ENCODE peak calls at places on chromosome 6, in six cellular contexts. One of them, this sample, is unnamed.

GRCh38 chr6:42007753-42008528 is 42.4 kb upstream of the TAF8 start:
- DNase-seq in dorsolateral prefrontal cortex: no peak
- DNase-seq in CD8-positive, alpha-beta T cell: no peak
- DNase-seq in AG04449: no peak
- DNase-seq in ascending aorta: no peak
- DNase-seq in AG10803: no peak
- DNase-seq in this sample: no peak

GRCh38 chr6:128275030-128275429 is 245.4 kb downstream of the PTPRK start:
- DNase-seq in AG10803: peak
- DNase-seq in dorsolateral prefrontal cortex: no peak
- DNase-seq in ascending aorta: no peak
- DNase-seq in CD8-positive, alpha-beta T cell: no peak
- DNase-seq in AG04449: no peak
- DNase-seq in this sample: no peak

GRCh38 chr6:117655380-117655779 is 19.9 kb upstream of the NUS1 start:
- DNase-seq in AG04449: no peak
- DNase-seq in ascending aorta: no peak
- DNase-seq in CD8-positive, alpha-beta T cell: no peak
- DNase-seq in dorsolateral prefrontal cortex: no peak
- DNase-seq in AG10803: no peak
- DNase-seq in this sample: no peak

GRCh38 chr6:3407840-3408239 is 49.0 kb downstream of the SLC22A23 start:
- DNase-seq in CD8-positive, alpha-beta T cell: no peak
- DNase-seq in ascending aorta: no peak
- DNase-seq in AG10803: no peak
- DNase-seq in AG04449: no peak
- DNase-seq in dorsolateral prefrontal cortex: no peak
- DNase-seq in this sample: no peak

GRCh38 chr6:130355572-130355971 is 10.2 kb upstream of the TMEM200A start:
- DNase-seq in AG04449: no peak
- DNase-seq in ascending aorta: no peak
- DNase-seq in dorsolateral prefrontal cortex: no peak
- DNase-seq in AG10803: no peak
- DNase-seq in CD8-positive, alpha-beta T cell: no peak
- DNase-seq in this sample: no peak

GRCh38 chr6:13754644-13755043 is 43.0 kb upstream of the RANBP9 start:
- DNase-seq in AG04449: no peak
- DNase-seq in CD8-positive, alpha-beta T cell: no peak
- DNase-seq in ascending aorta: no peak
- DNase-seq in dorsolateral prefrontal cortex: no peak
- DNase-seq in AG10803: no peak
- DNase-seq in this sample: no peak

GRCh38 chr6:81755536-81755935 is 3.1 kb upstream of the TENT5A start:
- DNase-seq in ascending aorta: no peak
- DNase-seq in CD8-positive, alpha-beta T cell: no peak
- DNase-seq in dorsolateral prefrontal cortex: no peak
- DNase-seq in AG04449: no peak
- DNase-seq in AG10803: no peak
- DNase-seq in this sample: no peak

GRCh38 chr6:141260627-141261015 is 872.1 kb upstream of the GJE1 start:
- DNase-seq in AG04449: no peak
- DNase-seq in CD8-positive, alpha-beta T cell: no peak
- DNase-seq in AG10803: no peak
- DNase-seq in dorsolateral prefrontal cortex: no peak
- DNase-seq in ascending aorta: no peak
- DNase-seq in this sample: no peak

GRCh38 chr6:56381852-56382251 is 134.5 kb upstream of the COL21A1 start:
- DNase-seq in AG10803: peak
- DNase-seq in ascending aorta: no peak
- DNase-seq in AG04449: no peak
- DNase-seq in dorsolateral prefrontal cortex: no peak
- DNase-seq in CD8-positive, alpha-beta T cell: no peak
- DNase-seq in this sample: no peak

GRCh38 chr6:14442250-14442649 is 324.7 kb downstream of the CD83 start:
- DNase-seq in ascending aorta: no peak
- DNase-seq in dorsolateral prefrontal cortex: no peak
- DNase-seq in AG10803: no peak
- DNase-seq in AG04449: no peak
- DNase-seq in CD8-positive, alpha-beta T cell: no peak
- DNase-seq in this sample: no peak

GRCh38 chr6:138004423-138005287 is 102.6 kb downstream of the PERP start:
- DNase-seq in dorsolateral prefrontal cortex: no peak
- DNase-seq in AG10803: peak
- DNase-seq in ascending aorta: no peak
- DNase-seq in CD8-positive, alpha-beta T cell: no peak
- DNase-seq in AG04449: no peak
- DNase-seq in this sample: no peak

GRCh38 chr6:52503853-52504777 is 72.7 kb downstream of the TRAM2 start:
- DNase-seq in dorsolateral prefrontal cortex: peak
- DNase-seq in AG10803: peak
- DNase-seq in AG04449: no peak
- DNase-seq in CD8-positive, alpha-beta T cell: no peak
- DNase-seq in ascending aorta: peak
- DNase-seq in this sample: peak

GRCh38 chr6:36874016-36874442 is 574 bp downstream of the PPIL1 start:
- DNase-seq in AG10803: peak
- DNase-seq in dorsolateral prefrontal cortex: peak
- DNase-seq in CD8-positive, alpha-beta T cell: no peak
- DNase-seq in ascending aorta: no peak
- DNase-seq in AG04449: no peak
- DNase-seq in this sample: no peak

GRCh38 chr6:115216835-115217234 is 843.9 kb downstream of the FRK start:
- DNase-seq in CD8-positive, alpha-beta T cell: no peak
- DNase-seq in dorsolateral prefrontal cortex: no peak
- DNase-seq in AG04449: no peak
- DNase-seq in ascending aorta: no peak
- DNase-seq in AG10803: no peak
- DNase-seq in this sample: no peak

GRCh38 chr6:134073156-134073555 is 20.7 kb upstream of the SLC2A12 start:
- DNase-seq in ascending aorta: no peak
- DNase-seq in dorsolateral prefrontal cortex: no peak
- DNase-seq in AG04449: no peak
- DNase-seq in CD8-positive, alpha-beta T cell: no peak
- DNase-seq in AG10803: no peak
- DNase-seq in this sample: no peak

GRCh38 chr6:113588646-113589045 is 268.5 kb upstream of the MARCKS start:
- DNase-seq in ascending aorta: no peak
- DNase-seq in dorsolateral prefrontal cortex: no peak
- DNase-seq in AG04449: no peak
- DNase-seq in CD8-positive, alpha-beta T cell: no peak
- DNase-seq in AG10803: peak
- DNase-seq in this sample: no peak

GRCh38 chr6:128410584-128410983 is 109.8 kb downstream of the PTPRK start:
- DNase-seq in AG10803: no peak
- DNase-seq in CD8-positive, alpha-beta T cell: no peak
- DNase-seq in ascending aorta: no peak
- DNase-seq in dorsolateral prefrontal cortex: no peak
- DNase-seq in AG04449: no peak
- DNase-seq in this sample: no peak

GRCh38 chr6:149964243-149965190 is 774 bp downstream of the ULBP1 start:
- DNase-seq in CD8-positive, alpha-beta T cell: no peak
- DNase-seq in AG04449: no peak
- DNase-seq in ascending aorta: no peak
- DNase-seq in AG10803: peak
- DNase-seq in dorsolateral prefrontal cortex: peak
- DNase-seq in this sample: peak

GRCh38 chr6:142822882-142823578 is 121.9 kb downstream of the HIVEP2 start:
- DNase-seq in ascending aorta: no peak
- DNase-seq in CD8-positive, alpha-beta T cell: no peak
- DNase-seq in dorsolateral prefrontal cortex: no peak
- DNase-seq in AG10803: no peak
- DNase-seq in AG04449: no peak
- DNase-seq in this sample: no peak

GRCh38 chr6:146874278-146875018 is 275.7 kb downstream of the ADGB start:
- DNase-seq in AG04449: no peak
- DNase-seq in ascending aorta: no peak
- DNase-seq in AG10803: no peak
- DNase-seq in CD8-positive, alpha-beta T cell: no peak
- DNase-seq in dorsolateral prefrontal cortex: no peak
- DNase-seq in this sample: no peak

GRCh38 chr6:51467231-51467952 is 620.0 kb downstream of the PKHD1 start:
- DNase-seq in CD8-positive, alpha-beta T cell: no peak
- DNase-seq in dorsolateral prefrontal cortex: no peak
- DNase-seq in AG10803: no peak
- DNase-seq in ascending aorta: no peak
- DNase-seq in AG04449: no peak
- DNase-seq in this sample: no peak

GRCh38 chr6:136696238-136696637 is 96.0 kb downstream of the MAP3K5 start:
- DNase-seq in AG04449: no peak
- DNase-seq in CD8-positive, alpha-beta T cell: no peak
- DNase-seq in AG10803: peak
- DNase-seq in ascending aorta: peak
- DNase-seq in dorsolateral prefrontal cortex: no peak
- DNase-seq in this sample: no peak

GRCh38 chr6:113466526-113466925 is 390.6 kb upstream of the MARCKS start:
- DNase-seq in ascending aorta: no peak
- DNase-seq in AG10803: no peak
- DNase-seq in dorsolateral prefrontal cortex: no peak
- DNase-seq in AG04449: no peak
- DNase-seq in CD8-positive, alpha-beta T cell: no peak
- DNase-seq in this sample: no peak

GRCh38 chr6:159193923-159194322 is 24.7 kb downstream of the FNDC1 start:
- DNase-seq in dorsolateral prefrontal cortex: no peak
- DNase-seq in ascending aorta: no peak
- DNase-seq in CD8-positive, alpha-beta T cell: no peak
- DNase-seq in AG04449: no peak
- DNase-seq in AG10803: peak
- DNase-seq in this sample: no peak

GRCh38 chr6:84675651-84676050 is 88.7 kb downstream of the TBX18 start:
- DNase-seq in AG10803: no peak
- DNase-seq in ascending aorta: no peak
- DNase-seq in dorsolateral prefrontal cortex: no peak
- DNase-seq in CD8-positive, alpha-beta T cell: no peak
- DNase-seq in AG04449: no peak
- DNase-seq in this sample: no peak

GRCh38 chr6:81793811-81794210 is 41.3 kb upstream of the TENT5A start:
- DNase-seq in AG10803: peak
- DNase-seq in AG04449: peak
- DNase-seq in ascending aorta: no peak
- DNase-seq in CD8-positive, alpha-beta T cell: no peak
- DNase-seq in dorsolateral prefrontal cortex: no peak
- DNase-seq in this sample: no peak

GRCh38 chr6:106551155-106551554 is 78.1 kb downstream of the RTN4IP1 start:
- DNase-seq in dorsolateral prefrontal cortex: no peak
- DNase-seq in CD8-positive, alpha-beta T cell: no peak
- DNase-seq in ascending aorta: no peak
- DNase-seq in AG04449: no peak
- DNase-seq in AG10803: no peak
- DNase-seq in this sample: no peak

GRCh38 chr6:157822221-157823000 is 635 bp upstream of the SNX9 start:
- DNase-seq in AG04449: no peak
- DNase-seq in dorsolateral prefrontal cortex: peak
- DNase-seq in CD8-positive, alpha-beta T cell: no peak
- DNase-seq in ascending aorta: no peak
- DNase-seq in AG10803: peak
- DNase-seq in this sample: no peak
- H3K4me3 ChIP-seq in AG04449: peak
- H3K4me3 ChIP-seq in dorsolateral prefrontal cortex: peak
- H3K4me3 ChIP-seq in CD8-positive, alpha-beta T cell: no peak
- H3K4me3 ChIP-seq in ascending aorta: peak
- H3K4me3 ChIP-seq in AG10803: peak
- H3K4me3 ChIP-seq in this sample: peak

DNA sequence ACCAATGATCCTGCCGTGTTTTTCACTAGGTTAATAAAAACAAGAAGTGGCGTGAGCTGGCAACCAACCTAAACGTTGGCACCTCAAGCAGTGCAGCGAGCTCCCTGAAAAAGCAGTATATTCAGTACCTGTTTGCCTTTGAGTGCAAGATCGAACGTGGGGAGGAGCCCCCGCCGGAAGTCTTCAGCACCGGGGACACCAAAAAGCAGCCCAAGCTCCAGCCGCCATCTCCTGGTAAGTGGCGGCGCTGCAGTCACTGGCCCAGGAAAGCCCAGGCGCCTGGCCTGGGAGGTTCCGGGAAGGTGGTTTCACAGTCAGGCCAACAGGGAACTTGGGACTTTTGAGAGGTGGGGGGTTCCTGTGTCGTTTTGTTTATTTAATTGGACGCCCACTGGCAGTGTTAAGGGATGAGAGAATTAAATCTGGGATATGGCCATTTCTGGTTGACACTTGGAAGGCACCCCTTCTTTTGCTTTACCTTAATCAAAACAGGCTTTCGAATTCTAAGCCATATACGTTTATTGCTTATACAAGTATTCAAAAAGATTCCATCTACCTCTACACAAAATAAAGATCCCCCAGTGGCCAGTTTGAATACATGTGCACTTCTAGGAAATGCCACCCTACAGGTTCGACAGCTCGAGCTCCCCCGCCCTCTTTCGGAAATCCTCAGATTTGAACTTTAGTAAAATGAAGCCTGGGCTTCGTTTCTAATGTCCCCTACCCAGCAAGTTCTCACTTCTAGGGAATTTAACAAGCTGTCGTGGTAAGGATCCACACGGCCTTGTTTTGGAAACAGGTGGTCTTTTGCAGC is 138.9 kb downstream of the TMEM242 start:
- DNase-seq in AG10803: peak
- DNase-seq in dorsolateral prefrontal cortex: peak
- DNase-seq in AG04449: no peak
- DNase-seq in ascending aorta: no peak
- DNase-seq in CD8-positive, alpha-beta T cell: peak
- DNase-seq in this sample: no peak
- TF ChIP-seq CTCF in AG10803: peak
- TF ChIP-seq CTCF in dorsolateral prefrontal cortex: peak
- TF ChIP-seq CTCF in AG04449: peak
- TF ChIP-seq CTCF in ascending aorta: peak
- TF ChIP-seq CTCF in CD8-positive, alpha-beta T cell: peak
- TF ChIP-seq CTCF in this sample: peak

DNA sequence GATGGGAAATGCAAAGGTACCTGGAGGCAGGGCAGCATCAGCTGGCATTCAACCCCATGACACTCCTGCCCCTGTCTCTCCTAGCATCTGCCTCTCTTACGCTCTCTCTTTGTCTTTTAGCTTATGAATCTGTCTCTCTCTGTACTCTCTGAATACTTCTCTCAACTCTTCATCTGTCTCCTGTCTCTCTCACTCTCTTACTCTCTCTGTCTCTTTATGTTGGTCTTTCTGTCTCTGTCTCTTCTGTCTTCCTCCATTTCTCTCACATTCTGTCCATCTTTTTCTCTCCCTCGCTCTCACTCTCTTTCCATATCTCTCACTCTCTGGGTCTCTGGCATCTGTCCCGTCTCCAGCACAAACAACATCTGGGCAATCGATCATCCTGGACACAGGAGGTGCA is 2.6 kb downstream of the COL11A2 start:
- DNase-seq in ascending aorta: no peak
- DNase-seq in AG04449: no peak
- DNase-seq in CD8-positive, alpha-beta T cell: no peak
- DNase-seq in dorsolateral prefrontal cortex: no peak
- DNase-seq in AG10803: no peak
- DNase-seq in this sample: no peak
- H3K4me3 ChIP-seq in ascending aorta: no peak
- H3K4me3 ChIP-seq in AG04449: no peak
- H3K4me3 ChIP-seq in CD8-positive, alpha-beta T cell: no peak
- H3K4me3 ChIP-seq in dorsolateral prefrontal cortex: no peak
- H3K4me3 ChIP-seq in AG10803: no peak
- H3K4me3 ChIP-seq in this sample: no peak

DNA sequence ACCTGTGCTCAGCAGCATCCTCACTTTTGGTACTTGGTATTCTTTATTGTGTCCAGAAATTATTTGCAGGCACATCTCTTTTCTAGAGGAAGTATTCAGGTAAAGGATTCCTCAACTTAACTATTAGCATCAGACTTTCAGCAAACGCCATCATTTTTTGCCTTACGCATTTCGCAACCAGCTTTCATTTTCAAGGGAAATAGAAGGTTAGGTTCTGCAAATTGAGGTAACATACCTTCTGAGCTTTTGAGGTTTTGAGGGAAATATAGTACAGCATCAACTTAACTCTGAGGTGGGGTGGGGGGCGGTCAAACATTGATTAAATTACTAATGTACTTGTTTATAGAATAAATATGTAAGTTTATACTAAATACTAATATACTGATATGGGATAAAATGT is 243.6 kb upstream of the RIMS1 start:
- DNase-seq in dorsolateral prefrontal cortex: no peak
- DNase-seq in CD8-positive, alpha-beta T cell: no peak
- DNase-seq in ascending aorta: no peak
- DNase-seq in AG04449: no peak
- DNase-seq in AG10803: no peak
- DNase-seq in this sample: no peak
- TF ChIP-seq CTCF in dorsolateral prefrontal cortex: no peak
- TF ChIP-seq CTCF in CD8-positive, alpha-beta T cell: no peak
- TF ChIP-seq CTCF in ascending aorta: no peak
- TF ChIP-seq CTCF in AG04449: no peak
- TF ChIP-seq CTCF in AG10803: no peak
- TF ChIP-seq CTCF in this sample: no peak